ENCODE peak calls at places on chromosomes 11 and 22, in six cellular contexts. E is left ventricle myocardium inferior; H is right lobe of liver; A is IMR-90; M is uterus; X is CD4-positive, alpha-beta memory T cell. P is an unnamed sample. For H3K4me1, the result is how much of the 10 kb centered on the place peaks cover.

GRCh38 chr11:58152776-58153175 is 27.4 kb upstream of the OR9I1 start:
- DNase-seq in E (no peak), H (no peak), A (no peak), M (no peak), X (no peak), P (no peak)

GRCh38 chr11:1353383-1354124 is 36.2 kb upstream of the BRSK2 start:
- DNase-seq in E (no peak), H (no peak), A (no peak), M (no peak), X (no peak), P (peak)

GRCh38 chr11:112087212-112087611 is 539 bp downstream of the SDHD start:
- DNase-seq in E (no peak), H (no peak), A (no peak), M (no peak), X (no peak), P (no peak)

GRCh38 chr11:2700415-2701211 is 819 bp upstream of the KCNQ1OT1 start:
- DNase-seq in E (peak), H (peak), A (no peak), M (peak), X (no peak), P (peak)

GRCh38 chr11:124712392-124712791 is 27.4 kb upstream of the NRGN start:
- DNase-seq in E (no peak), H (no peak), A (no peak), M (no peak), X (no peak), P (no peak)

GRCh38 chr11:444397-445144 is 2.8 kb upstream of the ANO9 start:
- DNase-seq in E (no peak), H (no peak), A (peak), M (no peak), X (no peak), P (no peak)

GRCh38 chr11:115247404-115247803 is 256.8 kb downstream of the CADM1 start:
- DNase-seq in E (no peak), H (no peak), A (no peak), M (no peak), X (no peak), P (no peak)

GRCh38 chr11:88175004-88175706 is at the start of gene RAB38:
- DNase-seq in E (peak), H (peak), A (peak), M (peak), X (no peak), P (peak)

GRCh38 chr11:36699271-36699670 is 101.2 kb upstream of the RAG2 start:
- DNase-seq in E (no peak), H (no peak), A (no peak), M (no peak), X (no peak), P (no peak)

GRCh38 chr22:29625090-29625825 is 21.8 kb downstream of the NF2 start:
- DNase-seq in E (no peak), H (no peak), A (peak), M (peak), X (no peak), P (peak)
- H3K4me1 ChIP-seq in E (half or more), H (under half), A (under half), M (under half), X (under half), P (under half)

GRCh38 chr11:65859812-65860277 is 388 bp upstream of the MUS81 start:
- DNase-seq in E (peak), H (peak), A (no peak), M (no peak), X (no peak), P (no peak)

GRCh38 chr11:65858354-65859133 is 564 bp upstream of the CFL1 start:
- DNase-seq in E (no peak), H (no peak), A (no peak), M (no peak), X (no peak), P (no peak)

GRCh38 chr11:65857500-65858353 is at the start of gene CFL1:
- DNase-seq in E (peak), H (peak), A (peak), M (peak), X (peak), P (peak)

GRCh38 chr11:65860278-65861164 is at the start of gene MUS81:
- DNase-seq in E (peak), H (peak), A (peak), M (peak), X (peak), P (peak)

DNA sequence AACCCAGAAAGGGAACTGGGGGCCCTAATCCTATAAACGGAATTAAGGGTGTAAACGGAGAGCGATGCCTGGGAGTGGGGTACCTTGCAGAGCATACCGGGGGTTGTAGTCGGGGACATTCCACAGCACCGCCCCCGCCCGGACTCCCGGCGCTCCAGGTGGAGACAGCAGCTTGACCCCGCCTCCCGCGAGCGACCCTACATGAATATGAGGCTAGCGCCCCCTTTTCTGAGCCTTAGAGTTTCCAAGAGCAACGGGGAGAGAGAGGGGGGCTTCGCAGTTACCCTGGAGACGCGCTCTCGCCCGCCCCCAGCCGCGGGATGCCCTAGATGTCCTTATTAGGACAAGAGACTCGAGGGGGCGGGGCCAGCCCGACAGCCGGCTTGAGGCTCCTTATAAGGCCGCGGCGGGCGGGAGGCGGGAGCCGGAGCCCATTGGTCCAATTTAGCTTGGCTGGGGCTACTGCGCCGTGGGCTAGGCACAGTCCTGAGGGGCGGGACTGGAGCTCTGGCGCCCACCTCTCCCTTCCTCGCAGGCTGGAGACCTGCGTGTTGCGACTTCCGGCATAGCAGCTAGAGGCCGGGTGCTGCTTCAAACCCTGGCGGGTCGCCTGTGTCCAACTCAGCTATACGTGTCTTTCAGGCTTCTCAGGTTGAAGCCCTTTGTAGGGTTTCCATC is 960 bp upstream of the MUS81 start:
- DNase-seq in E (peak), H (peak), A (peak), M (peak), X (peak), P (peak)
- H3K4me1 ChIP-seq in E (half or more), H (under half), A (under half), M (under half), X (half or more), P (under half)

DNA sequence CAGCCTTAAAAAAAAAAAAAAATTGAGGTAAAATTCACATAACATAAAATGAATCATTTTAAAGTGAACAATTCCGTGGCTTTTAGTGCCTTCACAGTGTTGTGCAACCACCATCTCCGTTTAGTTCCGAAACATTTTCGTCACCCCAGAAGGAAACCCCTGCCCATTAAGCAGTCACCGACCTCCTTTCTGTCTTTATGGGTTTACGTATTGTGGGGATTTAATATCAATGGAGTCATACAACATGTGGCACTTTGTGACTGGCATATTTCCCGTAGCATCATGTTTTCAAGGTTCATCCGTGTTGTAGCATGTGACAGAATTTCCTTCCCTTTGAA is 65.5 kb downstream of the BCR start:
- DNase-seq in E (no peak), H (no peak), A (peak), M (no peak), X (no peak), P (no peak)
- H3K4me1 ChIP-seq in E (under half), H (under half), A (under half), M (under half), X (half or more), P (half or more)

DNA sequence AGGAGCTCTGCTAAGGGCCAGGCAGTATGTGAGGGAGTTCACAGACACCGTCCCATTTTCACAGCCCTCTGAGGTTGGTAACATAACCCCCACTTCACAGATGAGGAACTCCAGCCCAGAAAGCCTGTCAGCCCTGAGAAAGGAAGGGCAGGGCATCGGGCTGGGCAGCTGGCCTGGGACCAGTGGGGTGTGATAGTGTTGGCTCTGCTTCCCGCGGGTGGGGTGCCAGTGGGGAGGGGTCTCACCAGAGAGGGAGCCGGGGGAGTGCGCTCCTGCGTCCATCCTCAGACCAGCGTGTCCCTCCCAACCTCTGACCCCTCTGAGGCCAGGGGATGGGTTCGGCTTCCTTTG is 2.3 kb downstream of the TAGLN start:
- DNase-seq in E (no peak), H (peak), A (no peak), M (no peak), X (no peak), P (no peak)
- H3K4me1 ChIP-seq in E (half or more), H (under half), A (under half), M (under half), X (under half), P (half or more)

GRCh38 chr11:34342008-34342533 is 15.7 kb downstream of the ABTB2 start:
- DNase-seq in E (peak), H (no peak), A (peak), M (no peak), X (no peak), P (peak)
- H3K4me1 ChIP-seq in E (half or more), H (half or more), A (under half), M (under half), X (under half), P (under half)

GRCh38 chr11:67311556-67312082 is 8.3 kb downstream of the SSH3 start:
- DNase-seq in E (no peak), H (no peak), A (no peak), M (no peak), X (no peak), P (no peak)
- H3K4me1 ChIP-seq in E (under half), H (under half), A (under half), M (under half), X (under half), P (under half)

GRCh38 chr22:46677323-46678002 is 57.3 kb downstream of the GRAMD4 start:
- DNase-seq in E (no peak), H (no peak), A (no peak), M (no peak), X (no peak), P (no peak)

GRCh38 chr22:46676881-46677280 is 56.7 kb downstream of the GRAMD4 start:
- DNase-seq in E (no peak), H (no peak), A (no peak), M (no peak), X (no peak), P (no peak)

GRCh38 chr22:46675479-46675878 is 55.3 kb downstream of the GRAMD4 start:
- DNase-seq in E (no peak), H (no peak), A (no peak), M (no peak), X (no peak), P (no peak)

GRCh38 chr22:46675938-46676337 is 55.8 kb downstream of the GRAMD4 start:
- DNase-seq in E (no peak), H (no peak), A (no peak), M (no peak), X (no peak), P (no peak)

DNA sequence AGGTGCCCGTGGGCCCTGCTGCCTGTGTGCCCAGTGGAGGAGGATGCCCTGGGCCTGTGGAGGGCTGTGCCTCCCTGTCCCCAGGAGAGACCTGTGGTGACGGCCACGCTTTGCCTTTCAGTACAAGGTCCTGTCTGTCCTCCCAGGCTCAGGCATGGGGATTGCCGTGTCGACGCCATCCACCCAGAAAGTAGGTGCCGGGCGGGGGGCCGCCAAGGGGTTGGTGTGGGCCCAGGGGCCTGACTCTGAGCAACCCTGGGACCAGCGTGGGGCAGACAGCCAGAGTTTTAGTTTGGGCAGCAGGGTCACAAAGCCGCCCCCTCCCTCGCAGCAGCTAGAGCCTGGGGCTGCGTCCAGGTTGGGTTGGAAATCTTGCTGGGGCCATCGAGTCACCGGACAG is 56.3 kb downstream of the GRAMD4 start:
- DNase-seq in E (no peak), H (no peak), A (no peak), M (no peak), X (no peak), P (no peak)
- H3K4me1 ChIP-seq in E (half or more), H (under half), A (under half), M (under half), X (under half), P (under half)

GRCh38 chr11:85752890-85753581 is 57.9 kb downstream of the SYTL2 start:
- DNase-seq in E (no peak), H (no peak), A (no peak), M (peak), X (peak), P (no peak)
- H3K4me1 ChIP-seq in E (under half), H (under half), A (under half), M (under half), X (half or more), P (half or more)

P was measured in tibial artery.